ENCODE peak calls at places on chromosomes 6 and 20, in four cellular contexts. M is SK-N-SH, F is brain microvascular endothelial cell, B is cardiac fibroblast. Y is an unnamed sample.

GRCh38 chr20:9460518-9460917 is 53.9 kb upstream of the LAMP5 start:
- DNase-seq in M (no peak), F (peak), B (peak), Y (no peak)

GRCh38 chr20:58584051-58584824 is 66.8 kb upstream of the STX16 start:
- DNase-seq in M (no peak), F (no peak), B (no peak), Y (no peak)

GRCh38 chr6:133184798-133185380 is 56.3 kb upstream of the EYA4 start:
- DNase-seq in M (no peak), F (no peak), B (peak), Y (no peak)

GRCh38 chr6:149864578-149865535 is 698 bp upstream of the LRP11 start:
- DNase-seq in M (peak), F (peak), B (peak), Y (no peak)

GRCh38 chr20:728022-728944 is 40.0 kb downstream of the SLC52A3 start:
- DNase-seq in M (peak), F (peak), B (peak), Y (no peak)

GRCh38 chr6:137304020-137304780 is 85.0 kb upstream of the IFNGR1 start:
- DNase-seq in M (no peak), F (no peak), B (no peak), Y (no peak)

GRCh38 chr6:38638941-38639497 is 710 bp downstream of the BTBD9 start:
- DNase-seq in M (no peak), F (peak), B (peak), Y (peak)

GRCh38 chr6:1170793-1171192 is 141.1 kb upstream of the FOXQ1 start:
- DNase-seq in M (no peak), F (no peak), B (no peak), Y (no peak)

GRCh38 chr6:30829639-30830250 is 54.6 kb upstream of the DDR1 start:
- DNase-seq in M (no peak), F (no peak), B (no peak), Y (no peak)

GRCh38 chr6:167141667-167142432 is 15.9 kb downstream of the GPR31 start:
- DNase-seq in M (peak), F (no peak), B (peak), Y (no peak)

GRCh38 chr6:103672169-103672568 is 1187.5 kb downstream of the HACE1 start:
- DNase-seq in M (no peak), F (peak), B (peak), Y (no peak)
- TF ChIP-seq CTCF in M (peak), F (peak), B (peak), Y (no peak)

GRCh38 chr6:44787254-44787844 is 399.8 kb downstream of the CDC5L start:
- DNase-seq in M (no peak), F (no peak), B (no peak), Y (no peak)
- TF ChIP-seq CTCF in M (no peak), F (no peak), B (no peak), Y (no peak)

GRCh38 chr6:157220485-157220884 is 102.8 kb downstream of the TMEM242 start:
- DNase-seq in M (no peak), F (no peak), B (no peak), Y (no peak)

GRCh38 chr6:157218371-157219198 is 104.7 kb downstream of the TMEM242 start:
- DNase-seq in M (no peak), F (no peak), B (no peak), Y (no peak)

GRCh38 chr6:157221049-157221816 is 102.1 kb downstream of the TMEM242 start:
- DNase-seq in M (peak), F (peak), B (peak), Y (peak)

GRCh38 chr6:157217894-157218370 is 105.4 kb downstream of the TMEM242 start:
- DNase-seq in M (no peak), F (no peak), B (no peak), Y (no peak)

GRCh38 chr6:157219201-157220200 is 103.8 kb downstream of the TMEM242 start:
- DNase-seq in M (no peak), F (peak), B (peak), Y (no peak)
- TF ChIP-seq CTCF in M (no peak), F (peak), B (no peak), Y (no peak)

GRCh38 chr6:99611148-99611547 is 4.5 kb downstream of the PRDM13 start:
- DNase-seq in M (no peak), F (no peak), B (no peak), Y (no peak)

GRCh38 chr6:99614430-99615161 is 8.0 kb downstream of the PRDM13 start:
- DNase-seq in M (peak), F (no peak), B (no peak), Y (no peak)

GRCh38 chr6:99612551-99613397 is 6.1 kb downstream of the PRDM13 start:
- DNase-seq in M (no peak), F (no peak), B (no peak), Y (no peak)

GRCh38 chr6:99613705-99614429 is 7.2 kb downstream of the PRDM13 start:
- DNase-seq in M (peak), F (no peak), B (no peak), Y (no peak)

DNA sequence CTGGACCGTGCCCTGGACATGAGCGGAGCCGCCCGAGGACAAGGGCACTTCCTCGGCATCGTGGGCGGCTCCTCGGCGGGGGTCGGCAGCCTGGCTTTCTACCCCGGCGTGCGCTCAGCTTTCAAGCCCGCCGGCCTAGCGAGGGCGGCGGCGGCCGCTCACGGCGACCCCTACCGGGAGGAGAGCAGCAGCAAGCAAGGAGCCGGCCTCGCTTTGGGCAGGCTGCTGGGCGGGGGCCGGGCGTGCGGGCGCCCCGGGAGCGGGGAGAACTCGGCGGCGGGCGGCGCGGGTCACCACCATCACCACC is 6.7 kb downstream of the PRDM13 start:
- DNase-seq in M (peak), F (no peak), B (peak), Y (no peak)
- TF ChIP-seq CTCF in M (peak), F (peak), B (peak), Y (peak)

GRCh38 chr20:46175127-46175494 is 57.0 kb downstream of the CD40 start:
- DNase-seq in M (no peak), F (no peak), B (no peak), Y (no peak)

GRCh38 chr20:46172455-46172854 is 54.3 kb downstream of the CD40 start:
- DNase-seq in M (no peak), F (no peak), B (no peak), Y (no peak)

GRCh38 chr20:46172961-46173536 is 54.9 kb downstream of the CD40 start:
- DNase-seq in M (no peak), F (no peak), B (no peak), Y (no peak)

GRCh38 chr20:46173652-46174468 is 55.7 kb downstream of the CD40 start:
- DNase-seq in M (no peak), F (no peak), B (no peak), Y (no peak)

DNA sequence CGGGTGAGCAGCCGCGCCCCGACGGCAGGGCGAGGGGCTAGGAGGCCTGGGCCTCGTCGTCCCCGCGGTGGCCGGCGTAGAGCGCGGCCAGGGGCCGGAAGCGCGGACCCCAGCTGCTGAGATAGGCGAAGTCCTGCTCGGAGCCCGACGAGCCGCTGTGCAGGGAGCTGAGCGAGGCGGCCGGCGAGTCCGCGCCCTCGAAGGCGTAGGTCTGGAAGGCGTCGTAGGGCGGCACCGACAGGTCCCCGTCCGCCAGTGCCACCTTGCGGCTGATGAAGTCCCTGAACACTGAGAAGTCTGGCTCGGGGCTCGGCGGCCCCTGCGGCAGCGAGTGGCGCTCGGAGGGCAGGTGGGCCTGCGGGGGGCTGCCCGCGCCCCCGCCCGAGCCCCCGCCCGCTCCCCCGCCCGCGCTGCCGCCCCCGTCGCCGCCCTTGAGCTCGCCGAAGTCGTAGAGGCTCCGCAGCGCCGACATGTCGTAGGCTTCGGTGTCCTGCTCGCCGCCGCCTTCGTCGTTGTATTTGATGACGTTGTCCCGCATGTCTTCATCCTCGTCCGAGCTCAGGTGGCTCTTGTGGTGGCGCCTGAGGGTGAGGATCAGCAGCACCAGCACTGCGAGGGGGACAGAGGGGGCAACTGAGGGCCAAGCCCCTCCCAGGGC is 56.5 kb downstream of the CD40 start:
- DNase-seq in M (peak), F (peak), B (peak), Y (peak)
- TF ChIP-seq CTCF in M (peak), F (peak), B (peak), Y (peak)

DNA sequence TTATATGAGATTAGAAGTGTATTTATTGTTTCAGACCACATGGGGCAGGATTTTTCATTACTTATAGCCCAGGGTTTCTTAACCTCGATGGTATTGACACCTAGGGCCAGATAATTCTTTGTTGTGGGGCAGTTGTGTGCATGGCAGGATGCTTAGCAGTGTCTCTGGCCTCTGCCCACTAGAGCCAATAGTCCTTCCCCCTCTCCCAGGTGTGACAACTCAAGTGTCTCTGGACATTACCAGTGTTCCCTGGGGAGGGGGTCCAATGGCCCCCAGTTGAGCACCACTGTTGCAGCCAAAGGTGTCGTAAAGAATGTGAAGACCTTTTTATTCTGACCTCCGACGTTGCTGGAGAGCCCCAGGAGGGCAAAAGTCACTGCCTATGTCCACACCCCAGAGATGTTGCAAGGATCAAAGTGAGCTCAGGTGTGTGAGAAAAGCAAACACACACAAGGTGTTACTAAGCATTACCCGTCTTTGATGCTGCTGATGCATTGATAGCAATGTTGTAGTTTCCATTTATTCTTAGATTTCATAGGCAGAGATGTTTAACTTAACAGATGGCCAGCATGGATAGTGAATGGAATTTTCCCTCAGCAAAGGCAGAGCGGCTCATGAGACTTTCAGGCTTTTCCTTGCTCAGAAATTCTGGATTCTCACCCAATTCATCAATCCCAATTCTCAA is 22.2 kb downstream of the BANF2 start:
- DNase-seq in M (no peak), F (no peak), B (peak), Y (no peak)
- TF ChIP-seq CTCF in M (peak), F (peak), B (no peak), Y (no peak)

DNA sequence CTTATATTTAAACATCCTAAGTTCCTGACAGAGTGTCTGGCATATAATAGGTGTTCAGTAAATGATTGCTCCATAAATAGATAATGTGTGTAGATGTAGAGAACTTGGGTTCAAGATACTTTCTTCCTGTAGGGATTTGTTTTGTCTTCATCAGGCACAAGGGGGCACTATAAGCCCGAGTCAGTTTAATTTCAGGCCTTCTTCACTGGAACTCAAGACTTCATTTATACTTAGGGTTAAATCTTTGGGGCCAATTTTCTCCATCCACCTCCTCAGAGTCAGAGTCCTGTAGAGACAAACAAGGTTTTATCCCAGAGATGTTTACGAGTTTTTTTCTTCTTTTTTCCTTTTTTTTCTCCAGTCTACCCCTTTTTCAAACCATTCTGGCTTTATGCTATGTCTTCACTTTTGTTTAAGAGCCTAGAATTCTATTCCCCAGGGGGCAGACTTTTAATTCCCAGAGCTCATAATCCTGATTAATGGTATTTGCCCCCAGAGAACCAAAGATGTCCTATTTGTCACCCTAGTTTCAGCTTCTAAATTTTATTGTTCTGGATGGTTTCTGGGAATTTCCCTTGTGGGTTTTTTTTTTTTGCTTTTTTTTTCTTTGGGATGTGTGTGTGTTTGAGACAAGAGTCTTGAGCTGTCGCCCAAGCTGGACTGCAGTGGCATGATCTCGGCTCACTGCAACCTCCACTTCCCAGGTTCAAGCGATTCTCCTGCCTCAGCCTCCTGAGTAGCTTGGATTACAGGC is 88.4 kb downstream of the HFE start:
- DNase-seq in M (no peak), F (peak), B (peak), Y (no peak)
- TF ChIP-seq CTCF in M (peak), F (peak), B (peak), Y (peak)

DNA sequence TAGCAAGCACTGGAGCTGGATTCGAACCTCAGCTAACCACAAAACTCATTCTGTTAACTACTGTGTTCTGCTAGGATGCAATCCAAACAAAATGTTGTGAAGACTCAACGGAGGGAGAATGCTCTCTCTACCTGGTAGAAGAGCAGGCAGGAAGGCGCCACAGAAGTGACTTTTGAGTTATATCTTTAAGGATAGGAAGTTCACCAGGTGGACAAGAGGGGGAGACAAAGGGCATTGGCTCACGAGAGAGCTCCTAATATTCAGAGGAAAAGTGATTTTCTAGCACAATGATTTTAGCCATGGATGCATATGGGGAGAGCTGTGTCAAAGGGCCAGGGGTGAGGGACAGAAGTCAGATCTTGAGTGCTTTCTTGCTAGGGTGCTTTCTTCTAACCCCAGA is 108.4 kb upstream of the MAFB start:
- DNase-seq in M (no peak), F (no peak), B (peak), Y (no peak)
- TF ChIP-seq CTCF in M (peak), F (peak), B (peak), Y (peak)